ENCODE peak calls at places on chromosome 14, in ten cellular contexts. One of them, this sample, is unnamed.

GRCh38 chr14:24513009-24513408 is 4.9 kb upstream of the CMA1 start:
- DNase-seq in left ventricle myocardium inferior: no peak
- DNase-seq in tibial artery: no peak
- DNase-seq in HCT116: no peak
- DNase-seq in left lung: no peak
- DNase-seq in cardiac muscle cell: peak
- DNase-seq in astrocyte: no peak
- DNase-seq in prostate gland: no peak
- DNase-seq in right lobe of liver: no peak
- DNase-seq in body of pancreas: no peak
- DNase-seq in this sample: no peak

GRCh38 chr14:52461721-52462120 is 90.6 kb downstream of the TXNDC16 start:
- DNase-seq in HCT116: no peak
- DNase-seq in cardiac muscle cell: no peak
- DNase-seq in astrocyte: no peak
- DNase-seq in body of pancreas: no peak
- DNase-seq in prostate gland: no peak
- DNase-seq in left ventricle myocardium inferior: no peak
- DNase-seq in tibial artery: no peak
- DNase-seq in right lobe of liver: no peak
- DNase-seq in left lung: no peak
- DNase-seq in this sample: no peak

GRCh38 chr14:77980475-77981321 is 180.8 kb downstream of the ADCK1 start:
- DNase-seq in tibial artery: no peak
- DNase-seq in cardiac muscle cell: no peak
- DNase-seq in left ventricle myocardium inferior: no peak
- DNase-seq in prostate gland: peak
- DNase-seq in right lobe of liver: peak
- DNase-seq in HCT116: no peak
- DNase-seq in astrocyte: no peak
- DNase-seq in body of pancreas: peak
- DNase-seq in left lung: peak
- DNase-seq in this sample: peak

GRCh38 chr14:87615822-87616679 is 376.9 kb downstream of the GALC start:
- DNase-seq in right lobe of liver: peak
- DNase-seq in tibial artery: peak
- DNase-seq in left lung: no peak
- DNase-seq in astrocyte: no peak
- DNase-seq in prostate gland: peak
- DNase-seq in cardiac muscle cell: peak
- DNase-seq in body of pancreas: peak
- DNase-seq in HCT116: peak
- DNase-seq in left ventricle myocardium inferior: peak
- DNase-seq in this sample: peak

GRCh38 chr14:51674294-51675002 is 22.7 kb downstream of the FRMD6 start:
- DNase-seq in left lung: no peak
- DNase-seq in tibial artery: no peak
- DNase-seq in cardiac muscle cell: peak
- DNase-seq in HCT116: peak
- DNase-seq in right lobe of liver: no peak
- DNase-seq in astrocyte: peak
- DNase-seq in left ventricle myocardium inferior: no peak
- DNase-seq in prostate gland: no peak
- DNase-seq in body of pancreas: no peak
- DNase-seq in this sample: peak

GRCh38 chr14:60278350-60278749 is 29.3 kb downstream of the PPM1A start:
- DNase-seq in cardiac muscle cell: no peak
- DNase-seq in astrocyte: no peak
- DNase-seq in left lung: no peak
- DNase-seq in right lobe of liver: no peak
- DNase-seq in left ventricle myocardium inferior: no peak
- DNase-seq in prostate gland: no peak
- DNase-seq in tibial artery: no peak
- DNase-seq in HCT116: no peak
- DNase-seq in body of pancreas: no peak
- DNase-seq in this sample: no peak

GRCh38 chr14:88270781-88271180 is 52.3 kb downstream of the KCNK10 start:
- DNase-seq in left ventricle myocardium inferior: no peak
- DNase-seq in astrocyte: no peak
- DNase-seq in HCT116: no peak
- DNase-seq in left lung: no peak
- DNase-seq in tibial artery: no peak
- DNase-seq in body of pancreas: peak
- DNase-seq in cardiac muscle cell: no peak
- DNase-seq in right lobe of liver: peak
- DNase-seq in prostate gland: no peak
- DNase-seq in this sample: no peak

GRCh38 chr14:56208520-56208919 is 90.3 kb downstream of the PELI2 start:
- DNase-seq in right lobe of liver: no peak
- DNase-seq in left ventricle myocardium inferior: no peak
- DNase-seq in body of pancreas: no peak
- DNase-seq in HCT116: no peak
- DNase-seq in prostate gland: no peak
- DNase-seq in tibial artery: no peak
- DNase-seq in left lung: no peak
- DNase-seq in astrocyte: no peak
- DNase-seq in cardiac muscle cell: no peak
- DNase-seq in this sample: no peak

GRCh38 chr14:24151404-24152080 is 4.2 kb downstream of the RNF31 start:
- DNase-seq in body of pancreas: no peak
- DNase-seq in right lobe of liver: no peak
- DNase-seq in astrocyte: no peak
- DNase-seq in left ventricle myocardium inferior: no peak
- DNase-seq in prostate gland: no peak
- DNase-seq in left lung: no peak
- DNase-seq in cardiac muscle cell: no peak
- DNase-seq in HCT116: no peak
- DNase-seq in tibial artery: no peak
- DNase-seq in this sample: no peak

GRCh38 chr14:75939200-75939599 is 42.6 kb downstream of the TGFB3 start:
- DNase-seq in left lung: no peak
- DNase-seq in cardiac muscle cell: no peak
- DNase-seq in HCT116: no peak
- DNase-seq in astrocyte: no peak
- DNase-seq in left ventricle myocardium inferior: no peak
- DNase-seq in prostate gland: no peak
- DNase-seq in tibial artery: no peak
- DNase-seq in right lobe of liver: no peak
- DNase-seq in body of pancreas: no peak
- DNase-seq in this sample: no peak

GRCh38 chr14:80213602-80214001 is 2.3 kb upstream of the DIO2 start:
- DNase-seq in body of pancreas: peak
- DNase-seq in right lobe of liver: no peak
- DNase-seq in astrocyte: peak
- DNase-seq in left ventricle myocardium inferior: no peak
- DNase-seq in tibial artery: peak
- DNase-seq in prostate gland: no peak
- DNase-seq in HCT116: peak
- DNase-seq in left lung: no peak
- DNase-seq in cardiac muscle cell: peak
- DNase-seq in this sample: peak

GRCh38 chr14:36430169-36430568 is 89.9 kb downstream of the NKX2-1 start:
- DNase-seq in left lung: no peak
- DNase-seq in body of pancreas: no peak
- DNase-seq in astrocyte: no peak
- DNase-seq in HCT116: no peak
- DNase-seq in right lobe of liver: no peak
- DNase-seq in left ventricle myocardium inferior: no peak
- DNase-seq in tibial artery: no peak
- DNase-seq in cardiac muscle cell: no peak
- DNase-seq in prostate gland: no peak
- DNase-seq in this sample: no peak

GRCh38 chr14:29016050-29016900 is 249.7 kb downstream of the FOXG1 start:
- DNase-seq in cardiac muscle cell: peak
- DNase-seq in tibial artery: no peak
- DNase-seq in body of pancreas: peak
- DNase-seq in astrocyte: peak
- DNase-seq in right lobe of liver: peak
- DNase-seq in HCT116: no peak
- DNase-seq in left lung: no peak
- DNase-seq in prostate gland: no peak
- DNase-seq in left ventricle myocardium inferior: no peak
- DNase-seq in this sample: peak

GRCh38 chr14:35122696-35123387 is 490 bp downstream of the PRORP start:
- DNase-seq in body of pancreas: peak
- DNase-seq in HCT116: no peak
- DNase-seq in left lung: no peak
- DNase-seq in right lobe of liver: no peak
- DNase-seq in prostate gland: peak
- DNase-seq in left ventricle myocardium inferior: no peak
- DNase-seq in astrocyte: peak
- DNase-seq in cardiac muscle cell: peak
- DNase-seq in tibial artery: peak
- DNase-seq in this sample: peak

GRCh38 chr14:37573355-37573754 is 21.7 kb downstream of the FOXA1 start:
- DNase-seq in HCT116: no peak
- DNase-seq in prostate gland: no peak
- DNase-seq in left ventricle myocardium inferior: no peak
- DNase-seq in right lobe of liver: no peak
- DNase-seq in left lung: no peak
- DNase-seq in astrocyte: no peak
- DNase-seq in cardiac muscle cell: no peak
- DNase-seq in tibial artery: no peak
- DNase-seq in body of pancreas: no peak
- DNase-seq in this sample: no peak

GRCh38 chr14:76955575-76956252 is 72.8 kb downstream of the IRF2BPL start:
- DNase-seq in astrocyte: peak
- DNase-seq in body of pancreas: peak
- DNase-seq in left lung: no peak
- DNase-seq in left ventricle myocardium inferior: no peak
- DNase-seq in tibial artery: peak
- DNase-seq in right lobe of liver: peak
- DNase-seq in prostate gland: peak
- DNase-seq in cardiac muscle cell: peak
- DNase-seq in HCT116: no peak
- DNase-seq in this sample: peak

GRCh38 chr14:70828188-70828587 is 18.9 kb upstream of the MAP3K9 start:
- DNase-seq in prostate gland: no peak
- DNase-seq in left lung: no peak
- DNase-seq in right lobe of liver: no peak
- DNase-seq in body of pancreas: no peak
- DNase-seq in HCT116: no peak
- DNase-seq in tibial artery: no peak
- DNase-seq in left ventricle myocardium inferior: no peak
- DNase-seq in astrocyte: no peak
- DNase-seq in cardiac muscle cell: no peak
- DNase-seq in this sample: no peak

GRCh38 chr14:53032161-53032803 is 81.4 kb upstream of the FERMT2 start:
- DNase-seq in prostate gland: peak
- DNase-seq in left ventricle myocardium inferior: no peak
- DNase-seq in body of pancreas: peak
- DNase-seq in astrocyte: peak
- DNase-seq in right lobe of liver: no peak
- DNase-seq in HCT116: peak
- DNase-seq in tibial artery: no peak
- DNase-seq in left lung: no peak
- DNase-seq in cardiac muscle cell: peak
- DNase-seq in this sample: peak

GRCh38 chr14:102817942-102818940 is 41.0 kb downstream of the TRAF3 start:
- DNase-seq in left ventricle myocardium inferior: no peak
- DNase-seq in body of pancreas: no peak
- DNase-seq in prostate gland: no peak
- DNase-seq in cardiac muscle cell: no peak
- DNase-seq in astrocyte: peak
- DNase-seq in HCT116: no peak
- DNase-seq in right lobe of liver: no peak
- DNase-seq in tibial artery: no peak
- DNase-seq in left lung: no peak
- DNase-seq in this sample: no peak

GRCh38 chr14:73949752-73950734 is at the start of the genes COQ6 and FAM161B:
- DNase-seq in tibial artery: peak
- DNase-seq in prostate gland: peak
- DNase-seq in body of pancreas: peak
- DNase-seq in cardiac muscle cell: peak
- DNase-seq in left lung: peak
- DNase-seq in right lobe of liver: peak
- DNase-seq in left ventricle myocardium inferior: peak
- DNase-seq in HCT116: peak
- DNase-seq in astrocyte: peak
- DNase-seq in this sample: peak
- TF ChIP-seq CTCF in tibial artery: no peak
- TF ChIP-seq CTCF in prostate gland: no peak
- TF ChIP-seq CTCF in body of pancreas: no peak
- TF ChIP-seq CTCF in cardiac muscle cell: no peak
- TF ChIP-seq CTCF in left lung: no peak
- TF ChIP-seq CTCF in right lobe of liver: peak
- TF ChIP-seq CTCF in left ventricle myocardium inferior: peak
- TF ChIP-seq CTCF in HCT116: no peak
- TF ChIP-seq CTCF in astrocyte: no peak
- TF ChIP-seq CTCF in this sample: no peak

GRCh38 chr14:68962681-68963080 is 16.4 kb downstream of the ACTN1 start:
- DNase-seq in prostate gland: no peak
- DNase-seq in tibial artery: no peak
- DNase-seq in left ventricle myocardium inferior: no peak
- DNase-seq in right lobe of liver: no peak
- DNase-seq in cardiac muscle cell: no peak
- DNase-seq in astrocyte: no peak
- DNase-seq in body of pancreas: no peak
- DNase-seq in HCT116: no peak
- DNase-seq in left lung: no peak
- DNase-seq in this sample: no peak
- H3K27ac ChIP-seq in prostate gland: no peak
- H3K27ac ChIP-seq in tibial artery: peak
- H3K27ac ChIP-seq in left ventricle myocardium inferior: no peak
- H3K27ac ChIP-seq in right lobe of liver: no peak
- H3K27ac ChIP-seq in cardiac muscle cell: no peak
- H3K27ac ChIP-seq in astrocyte: peak
- H3K27ac ChIP-seq in body of pancreas: no peak
- H3K27ac ChIP-seq in HCT116: no peak
- H3K27ac ChIP-seq in left lung: no peak
- H3K27ac ChIP-seq in this sample: peak

GRCh38 chr14:105267820-105268548 is 19.7 kb downstream of the BTBD6 start:
- DNase-seq in left ventricle myocardium inferior: no peak
- DNase-seq in astrocyte: peak
- DNase-seq in HCT116: no peak
- DNase-seq in prostate gland: no peak
- DNase-seq in right lobe of liver: no peak
- DNase-seq in cardiac muscle cell: no peak
- DNase-seq in left lung: peak
- DNase-seq in tibial artery: no peak
- DNase-seq in body of pancreas: no peak
- DNase-seq in this sample: no peak
- TF ChIP-seq CTCF in left ventricle myocardium inferior: peak
- TF ChIP-seq CTCF in astrocyte: no peak
- TF ChIP-seq CTCF in HCT116: peak
- TF ChIP-seq CTCF in prostate gland: no peak
- TF ChIP-seq CTCF in right lobe of liver: peak
- TF ChIP-seq CTCF in cardiac muscle cell: no peak
- TF ChIP-seq CTCF in left lung: no peak
- TF ChIP-seq CTCF in tibial artery: no peak
- TF ChIP-seq CTCF in body of pancreas: no peak
- TF ChIP-seq CTCF in this sample: no peak

DNA sequence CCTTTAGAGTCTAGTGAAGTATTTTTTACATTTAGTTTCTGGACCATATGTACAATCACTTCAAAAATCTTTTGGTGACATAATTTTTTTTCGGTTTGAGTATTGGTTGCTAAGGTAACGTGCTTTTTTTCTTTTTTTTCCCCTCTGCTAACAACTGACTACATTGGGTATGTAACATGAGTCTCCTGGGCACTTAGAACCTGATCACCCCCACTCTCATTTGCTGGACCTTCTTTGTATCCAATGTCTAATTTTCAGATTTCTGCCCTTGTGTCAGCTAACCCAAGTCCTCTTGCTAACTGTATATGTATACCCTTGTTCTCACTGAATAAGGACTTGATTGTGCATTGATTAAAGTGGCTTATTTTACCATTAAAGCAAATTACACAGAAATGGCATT is 592.9 kb upstream of the FLRT2 start:
- DNase-seq in right lobe of liver: no peak
- DNase-seq in left ventricle myocardium inferior: no peak
- DNase-seq in body of pancreas: peak
- DNase-seq in left lung: no peak
- DNase-seq in HCT116: no peak
- DNase-seq in astrocyte: no peak
- DNase-seq in tibial artery: no peak
- DNase-seq in prostate gland: no peak
- DNase-seq in cardiac muscle cell: no peak
- DNase-seq in this sample: no peak
- H3K27ac ChIP-seq in right lobe of liver: no peak
- H3K27ac ChIP-seq in left ventricle myocardium inferior: no peak
- H3K27ac ChIP-seq in body of pancreas: peak
- H3K27ac ChIP-seq in left lung: no peak
- H3K27ac ChIP-seq in HCT116: no peak
- H3K27ac ChIP-seq in astrocyte: no peak
- H3K27ac ChIP-seq in tibial artery: no peak
- H3K27ac ChIP-seq in prostate gland: no peak
- H3K27ac ChIP-seq in cardiac muscle cell: no peak
- H3K27ac ChIP-seq in this sample: no peak

This sample was measured in RWPE1.